ENCODE peak calls at places on chromosome 13, in five cellular contexts. One of them, this sample, is unnamed.

GRCh38 chr13:33322474-33322827 is 36.9 kb upstream of the STARD13 start:
- DNase-seq in MCF 10A: no peak
- DNase-seq in ovary: peak; percentile 45
- DNase-seq in HTR-8/SVneo: no peak
- DNase-seq in stimulated activated naive B cell treated with anti-CD40 and anti-IgM and Interleukin-4, amounts not matched to agents 10 μg/mL and 1 μg/mL and 100 μg/mL, for 72 hours: no peak
- DNase-seq in this sample: peak; percentile 39

GRCh38 chr13:77372275-77372674 is 45.4 kb upstream of the MYCBP2 start:
- DNase-seq in stimulated activated naive B cell treated with anti-CD40 and anti-IgM and Interleukin-4, amounts not matched to agents 10 μg/mL and 1 μg/mL and 100 μg/mL, for 72 hours: no peak
- DNase-seq in MCF 10A: no peak
- DNase-seq in ovary: no peak
- DNase-seq in HTR-8/SVneo: no peak
- DNase-seq in this sample: no peak

GRCh38 chr13:90918551-90918950 is 428.9 kb upstream of the MIR17HG start:
- DNase-seq in stimulated activated naive B cell treated with anti-CD40 and anti-IgM and Interleukin-4, amounts not matched to agents 10 μg/mL and 1 μg/mL and 100 μg/mL, for 72 hours: no peak
- DNase-seq in HTR-8/SVneo: no peak
- DNase-seq in ovary: no peak
- DNase-seq in MCF 10A: peak; percentile 20
- DNase-seq in this sample: no peak

GRCh38 chr13:99980201-99981114 is 1.1 kb upstream of the ZIC2 start:
- DNase-seq in stimulated activated naive B cell treated with anti-CD40 and anti-IgM and Interleukin-4, amounts not matched to agents 10 μg/mL and 1 μg/mL and 100 μg/mL, for 72 hours: no peak
- DNase-seq in ovary: no peak
- DNase-seq in HTR-8/SVneo: peak; percentile 52
- DNase-seq in MCF 10A: peak; percentile 81
- DNase-seq in this sample: peak; percentile 77

GRCh38 chr13:40940841-40941240 is 78.3 kb downstream of the ELF1 start:
- DNase-seq in ovary: no peak
- DNase-seq in MCF 10A: no peak
- DNase-seq in stimulated activated naive B cell treated with anti-CD40 and anti-IgM and Interleukin-4, amounts not matched to agents 10 μg/mL and 1 μg/mL and 100 μg/mL, for 72 hours: no peak
- DNase-seq in HTR-8/SVneo: no peak
- DNase-seq in this sample: no peak

GRCh38 chr13:44012910-44013309 is 133.2 kb downstream of the LACC1 start:
- DNase-seq in MCF 10A: no peak
- DNase-seq in HTR-8/SVneo: no peak
- DNase-seq in ovary: no peak
- DNase-seq in stimulated activated naive B cell treated with anti-CD40 and anti-IgM and Interleukin-4, amounts not matched to agents 10 μg/mL and 1 μg/mL and 100 μg/mL, for 72 hours: no peak
- DNase-seq in this sample: no peak

GRCh38 chr13:108220042-108220441 is 1.9 kb downstream of the ABHD13 start:
- DNase-seq in ovary: no peak
- DNase-seq in stimulated activated naive B cell treated with anti-CD40 and anti-IgM and Interleukin-4, amounts not matched to agents 10 μg/mL and 1 μg/mL and 100 μg/mL, for 72 hours: no peak
- DNase-seq in HTR-8/SVneo: no peak
- DNase-seq in MCF 10A: peak; percentile 74
- DNase-seq in this sample: no peak

GRCh38 chr13:43908156-43909126 is 28.7 kb downstream of the LACC1 start:
- DNase-seq in HTR-8/SVneo: peak; percentile 4
- DNase-seq in stimulated activated naive B cell treated with anti-CD40 and anti-IgM and Interleukin-4, amounts not matched to agents 10 μg/mL and 1 μg/mL and 100 μg/mL, for 72 hours: no peak
- DNase-seq in MCF 10A: peak; percentile 39
- DNase-seq in ovary: no peak
- DNase-seq in this sample: no peak

GRCh38 chr13:60645552-60646138 is 248.6 kb downstream of the TDRD3 start:
- DNase-seq in ovary: no peak
- DNase-seq in HTR-8/SVneo: no peak
- DNase-seq in MCF 10A: no peak
- DNase-seq in stimulated activated naive B cell treated with anti-CD40 and anti-IgM and Interleukin-4, amounts not matched to agents 10 μg/mL and 1 μg/mL and 100 μg/mL, for 72 hours: no peak
- DNase-seq in this sample: no peak